ENCODE peak calls at places on chromosomes 13 and 19, in five cellular contexts. D is pancreas, L is type B pancreatic cell, E is fibroblast of pulmonary artery, I is activated B cell treated with CpG ODN at 0.5 μM for 24 hours. H is an unnamed sample.

GRCh38 chr19:16206637-16207036 is 8.9 kb downstream of the AP1M1 start:
- DNase-seq in D (no peak), L (no peak), E (no peak), I (no peak), H (no peak)

GRCh38 chr19:19425170-19425875 is 19.8 kb downstream of the GATAD2A start:
- DNase-seq in D (no peak), L (no peak), E (no peak), I (no peak), H (no peak)

GRCh38 chr19:30344446-30345425 is 27.4 kb upstream of the ZNF536 start:
- DNase-seq in D (no peak), L (no peak), E (no peak), I (no peak), H (no peak)

GRCh38 chr13:68234278-68234677 is 1004.1 kb upstream of the PCDH9 start:
- DNase-seq in D (no peak), L (no peak), E (peak), I (no peak), H (no peak)

GRCh38 chr13:51895906-51896888 is 34.4 kb downstream of the CCDC70 start:
- DNase-seq in D (peak), L (no peak), E (peak), I (no peak), H (no peak)

GRCh38 chr19:52584686-52585085 is 14.6 kb downstream of the ZNF701 start:
- DNase-seq in D (no peak), L (no peak), E (no peak), I (no peak), H (no peak)

GRCh38 chr13:98476538-98476966 is 100.4 kb downstream of the STK24 start:
- DNase-seq in D (peak), L (no peak), E (peak), I (peak), H (peak)

GRCh38 chr19:1271528-1272422 is 2.6 kb downstream of the CIRBP start:
- DNase-seq in D (peak), L (no peak), E (no peak), I (no peak), H (no peak)

GRCh38 chr13:104597554-104598240 is 1531.5 kb upstream of the SLC10A2 start:
- DNase-seq in D (no peak), L (no peak), E (no peak), I (no peak), H (no peak)

GRCh38 chr19:3969435-3970312 is 1.2 kb downstream of the DAPK3 start:
- DNase-seq in D (peak), L (no peak), E (peak), I (no peak), H (no peak)
- TF ChIP-seq CTCF in D (no peak), L (peak), E (peak), I (no peak), H (no peak)

GRCh38 chr13:75879656-75880055 is 243.5 kb downstream of the LMO7 start:
- DNase-seq in D (no peak), L (no peak), E (no peak), I (no peak), H (no peak)

GRCh38 chr13:75875450-75875849 is 239.3 kb downstream of the LMO7 start:
- DNase-seq in D (no peak), L (no peak), E (no peak), I (no peak), H (no peak)

GRCh38 chr13:75876371-75877050 is 240.4 kb downstream of the LMO7 start:
- DNase-seq in D (peak), L (no peak), E (peak), I (no peak), H (no peak)

GRCh38 chr13:75877092-75877491 is 241.0 kb downstream of the LMO7 start:
- DNase-seq in D (no peak), L (no peak), E (no peak), I (no peak), H (no peak)

GRCh38 chr13:75881109-75881775 is 245.1 kb downstream of the LMO7 start:
- DNase-seq in D (no peak), L (no peak), E (no peak), I (no peak), H (no peak)
- TF ChIP-seq CTCF in D (no peak), L (no peak), E (no peak), I (no peak), H (no peak)

GRCh38 chr13:102729560-102730275 is 34.9 kb upstream of the METTL21C start:
- DNase-seq in D (no peak), L (no peak), E (peak), I (no peak), H (no peak)
- TF ChIP-seq CTCF in D (no peak), L (no peak), E (no peak), I (no peak), H (no peak)

DNA sequence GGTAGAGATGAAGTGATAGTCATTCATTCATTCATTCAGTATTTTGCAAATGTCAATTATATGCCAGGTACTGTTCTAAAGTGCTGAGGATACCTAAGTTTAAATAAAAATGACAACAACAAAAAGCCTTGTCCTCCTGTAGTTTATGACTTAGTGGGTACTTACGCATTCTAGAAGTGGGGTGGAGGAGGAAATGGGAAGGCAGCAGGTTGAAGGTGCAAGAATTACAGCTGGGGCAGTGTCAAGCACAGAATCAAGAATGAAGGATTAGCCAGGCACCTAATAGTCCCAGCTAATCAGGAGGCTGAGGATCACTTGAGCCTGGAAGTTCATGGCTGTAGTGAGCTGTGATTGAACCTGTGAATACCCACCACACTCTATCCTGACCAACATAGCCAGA is 90.7 kb upstream of the STARD13 start:
- DNase-seq in D (no peak), L (no peak), E (no peak), I (no peak), H (no peak)
- TF ChIP-seq CTCF in D (no peak), L (no peak), E (no peak), I (no peak), H (no peak)

GRCh38 chr19:28560786-28561185 is 652.2 kb downstream of the UQCRFS1 start:
- DNase-seq in D (no peak), L (no peak), E (no peak), I (no peak), H (no peak)
- TF ChIP-seq CTCF in D (no peak), L (peak), E (no peak), I (no peak), H (no peak)

DNA sequence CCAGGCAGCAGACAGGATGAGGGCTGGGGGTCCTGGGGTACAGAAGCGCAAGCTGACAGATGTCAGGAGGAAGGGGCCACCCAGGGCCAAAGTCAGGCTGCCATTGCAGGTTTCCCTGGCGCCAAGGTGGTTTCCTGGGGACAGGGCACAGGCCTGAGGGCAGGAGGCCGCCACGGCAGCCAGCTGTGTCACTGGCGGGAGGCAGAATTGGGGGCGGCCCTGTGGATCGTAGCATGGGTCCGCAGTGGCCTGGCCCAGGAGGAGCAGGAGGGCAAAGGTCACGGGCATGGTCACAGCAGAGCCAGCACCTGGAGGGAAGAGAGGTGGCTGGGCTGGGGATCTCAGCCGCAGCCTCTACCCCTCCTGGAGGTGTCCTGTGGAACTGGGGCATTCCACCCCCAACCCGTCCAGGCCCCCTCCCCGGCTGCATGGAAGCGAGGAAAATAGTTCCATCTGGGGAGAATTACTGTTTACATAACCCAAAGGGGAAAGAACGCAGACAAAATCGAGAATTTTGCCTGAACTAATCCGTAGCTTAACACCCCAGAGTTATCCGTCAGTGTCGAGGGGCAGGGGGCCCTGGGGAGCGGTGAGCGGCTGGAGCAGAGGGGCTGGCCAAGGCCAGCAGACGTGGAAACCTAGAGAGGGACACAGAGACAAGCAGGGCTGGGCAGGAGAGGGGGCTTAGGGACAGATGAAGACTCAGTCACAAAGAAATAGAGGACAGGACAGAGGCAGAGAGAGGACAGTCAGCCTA is 1.9 kb downstream of the NTN5 start:
- DNase-seq in D (no peak), L (no peak), E (no peak), I (no peak), H (no peak)
- TF ChIP-seq CTCF in D (no peak), L (no peak), E (no peak), I (no peak), H (no peak)

GRCh38 chr19:54506079-54506478 is 3.4 kb downstream of the LAIR2 start:
- DNase-seq in D (no peak), L (no peak), E (no peak), I (no peak), H (no peak)
- TF ChIP-seq CTCF in D (no peak), L (no peak), E (no peak), I (no peak), H (no peak)

H was measured in natural killer cell.